ENCODE peak calls at places on chromosomes 2 and 18, in seven cellular contexts. S is coronary artery, M is OCI-LY7, D is pancreas, T is transverse colon, U is astrocyte of the cerebellum, R is kidney epithelial cell. W is an unnamed sample.

GRCh38 chr18:902179-902718 is 2.4 kb upstream of the ADCYAP1 start:
- DNase-seq in M (no peak), S (no peak), T (no peak), D (no peak), R (no peak), U (peak; percentile 34), W (no peak)

GRCh38 chr2:164808776-164809175 is 32.8 kb downstream of the COBLL1 start:
- DNase-seq in T (no peak), S (no peak), D (no peak), R (no peak), U (no peak), M (no peak), W (no peak)

GRCh38 chr2:71467180-71467815 is 13.9 kb downstream of the DYSF start:
- DNase-seq in U (no peak), T (no peak), D (no peak), R (no peak), M (no peak), S (no peak), W (no peak)

GRCh38 chr18:46297621-46298020 is 193.4 kb downstream of the HAUS1 start:
- DNase-seq in U (peak; percentile 26), T (no peak), M (no peak), D (no peak), S (no peak), R (no peak), W (no peak)

GRCh38 chr2:112335600-112335999 is 60.2 kb downstream of the ZC3H6 start:
- DNase-seq in M (no peak), U (no peak), T (no peak), S (no peak), R (no peak), D (no peak), W (no peak)

GRCh38 chr2:101012706-101013181 is 10.7 kb downstream of the RPL31 start:
- DNase-seq in R (no peak), S (no peak), D (no peak), T (peak; percentile 19), M (peak; percentile 47), U (peak; percentile 16), W (peak; percentile 16)

GRCh38 chr2:12321017-12321641 is 395.6 kb upstream of the TRIB2 start:
- DNase-seq in D (no peak), R (peak; percentile 86), U (peak; percentile 94), T (no peak), M (no peak), S (peak; percentile 81), W (peak; percentile 70)

GRCh38 chr2:220036431-220036830 is 409.0 kb downstream of the SLC4A3 start:
- DNase-seq in M (no peak), T (no peak), U (no peak), R (no peak), D (no peak), S (no peak), W (no peak)

GRCh38 chr2:152464853-152465470 is 130.0 kb downstream of the FMNL2 start:
- DNase-seq in D (no peak), S (no peak), U (no peak), R (no peak), T (no peak), M (no peak), W (no peak)

GRCh38 chr2:218671077-218671653 is 637 bp downstream of the RNF25 start:
- DNase-seq in S (no peak), M (no peak), R (no peak), T (no peak), D (no peak), U (no peak), W (no peak)

GRCh38 chr2:173373286-173373685 is 18.6 kb downstream of the CDCA7 start:
- DNase-seq in S (no peak), T (no peak), R (no peak), U (no peak), M (no peak), D (no peak), W (peak; percentile 56)

GRCh38 chr2:68771211-68771721 is 36.7 kb downstream of the ARHGAP25 start:
- DNase-seq in R (no peak), T (no peak), U (no peak), S (no peak), M (no peak), D (no peak), W (no peak)

GRCh38 chr2:192546566-192546965 is 351.8 kb upstream of the TMEFF2 start:
- DNase-seq in R (no peak), U (no peak), M (no peak), S (no peak), T (no peak), D (no peak), W (no peak)

GRCh38 chr2:123036300-123036699 is 988.8 kb upstream of the CNTNAP5 start:
- DNase-seq in M (no peak), S (no peak), R (no peak), D (no peak), U (no peak), T (no peak), W (no peak)

GRCh38 chr2:119230630-119231185 is 7.1 kb downstream of the STEAP3 start:
- DNase-seq in R (no peak), S (no peak), T (no peak), M (no peak), D (no peak), U (peak; percentile 52), W (no peak)

GRCh38 chr2:239751719-239752355 is 273.3 kb downstream of the NDUFA10 start:
- DNase-seq in T (no peak), R (no peak), S (no peak), M (peak; percentile 58), U (no peak), D (no peak), W (no peak)

GRCh38 chr18:36534154-36534688 is 236.7 kb downstream of the FHOD3 start:
- DNase-seq in R (no peak), T (no peak), S (peak; percentile 19), D (no peak), U (peak; percentile 15), M (no peak), W (no peak)

GRCh38 chr2:233460726-233461431 is 105.7 kb downstream of the USP40 start:
- DNase-seq in R (no peak), T (peak; percentile 54), D (no peak), M (no peak), U (no peak), S (no peak), W (no peak)

GRCh38 chr2:241150660-241151530 is 628 bp downstream of the PPP1R7 start:
- DNase-seq in S (no peak), R (no peak), T (peak; percentile 52), M (peak; percentile 16), D (no peak), U (no peak), W (no peak)

GRCh38 chr2:204258900-204259299 is 286.4 kb upstream of the PARD3B start:
- DNase-seq in D (no peak), M (no peak), R (no peak), T (no peak), U (no peak), S (no peak), W (no peak)

GRCh38 chr2:229372207-229372606 is 101.1 kb upstream of the PID1 start:
- DNase-seq in T (no peak), D (no peak), U (no peak), M (no peak), R (no peak), S (no peak), W (no peak)

GRCh38 chr2:215493370-215493769 is 57.5 kb upstream of the FN1 start:
- DNase-seq in R (no peak), U (no peak), D (no peak), S (no peak), M (no peak), T (no peak), W (no peak)

GRCh38 chr2:239300242-239300641 is 100.6 kb downstream of the HDAC4 start:
- DNase-seq in D (peak; percentile 41), T (no peak), R (no peak), U (no peak), M (no peak), S (peak; percentile 53), W (no peak)

GRCh38 chr2:194223173-194223670 is 1433.8 kb upstream of the SLC39A10 start:
- DNase-seq in U (no peak), M (no peak), R (no peak), T (no peak), D (no peak), S (no peak), W (no peak)

DNA sequence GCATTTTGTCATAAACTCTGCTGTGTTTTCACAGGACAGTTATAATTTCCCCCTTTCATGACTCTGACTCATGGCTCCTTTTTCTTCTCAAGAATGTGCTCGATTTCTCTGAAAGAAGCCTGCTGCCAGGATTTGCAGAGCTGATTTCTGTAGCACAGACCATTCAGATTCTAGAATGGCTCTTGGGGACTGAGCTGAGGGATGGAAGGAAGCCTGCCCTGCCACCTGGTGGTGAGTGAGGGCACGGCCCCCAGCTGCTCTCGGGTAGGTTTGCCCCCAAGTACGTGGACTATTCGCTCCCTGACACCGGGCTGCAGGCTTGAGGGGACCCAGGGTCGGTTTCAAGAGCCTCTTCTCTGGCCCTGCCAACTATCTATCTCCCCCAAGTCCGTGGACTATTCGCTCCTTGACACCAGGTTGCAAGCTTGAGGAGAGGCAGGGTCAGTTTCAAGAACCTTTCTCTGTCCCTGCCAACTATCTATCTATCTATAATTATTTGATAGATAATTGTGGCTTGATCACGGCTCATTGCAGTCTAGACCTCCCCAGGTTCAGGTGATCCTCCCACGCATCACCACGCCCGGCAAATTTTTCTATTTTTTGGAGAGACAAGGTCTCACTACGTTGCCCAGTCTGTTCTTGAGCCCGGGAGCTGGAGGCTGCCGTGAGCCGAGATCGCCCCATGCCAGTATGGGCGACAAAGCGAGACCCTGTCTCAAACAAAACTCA is 1.4 kb upstream of the SMYD5 start:
- DNase-seq in D (peak; percentile 84), S (peak; percentile 85), U (peak; percentile 65), T (peak; percentile 76), M (peak; percentile 79), R (no peak), W (peak; percentile 38)
- TF ChIP-seq CTCF in D (peak; percentile 95), S (peak; percentile 90), U (peak; percentile 98), T (peak; percentile 96), M (peak; percentile 94), R (peak; percentile 99), W (peak; percentile 97)

GRCh38 chr18:32893915-32894314 is 121.1 kb upstream of the KLHL14 start:
- DNase-seq in R (no peak), S (no peak), T (no peak), D (no peak), M (no peak), U (no peak), W (no peak)

GRCh38 chr18:32896781-32897547 is 124.1 kb upstream of the KLHL14 start:
- DNase-seq in R (no peak), M (no peak), T (no peak), D (no peak), S (no peak), U (no peak), W (no peak)

GRCh38 chr18:32902566-32903330 is 129.9 kb upstream of the KLHL14 start:
- DNase-seq in D (no peak), S (no peak), M (peak; percentile 29), U (no peak), T (no peak), R (no peak), W (no peak)

GRCh38 chr18:32899819-32900218 is 127.0 kb upstream of the KLHL14 start:
- DNase-seq in R (no peak), S (no peak), T (no peak), M (peak; percentile 20), D (no peak), U (no peak), W (no peak)
- TF ChIP-seq CTCF in R (no peak), S (no peak), T (no peak), M (peak; percentile 55), D (no peak), U (no peak), W (no peak)

GRCh38 chr2:235675678-235676535 is 182.1 kb downstream of the AGAP1 start:
- DNase-seq in D (peak; percentile 3), U (peak; percentile 6), S (no peak), M (no peak), T (no peak), R (no peak), W (no peak)
- TF ChIP-seq CTCF in D (no peak), U (no peak), S (no peak), M (no peak), T (no peak), R (no peak), W (peak; percentile 11)

GRCh38 chr2:170428868-170429267 is 250.9 kb downstream of the MYO3B start:
- DNase-seq in M (no peak), D (no peak), U (no peak), S (no peak), T (no peak), R (no peak), W (no peak)
- TF ChIP-seq CTCF in M (no peak), D (no peak), U (no peak), S (no peak), T (no peak), R (no peak), W (no peak)

W was measured in AG09319.